ENCODE peak calls at places on chromosomes 3 and 15, in four cellular contexts. B is GM06990, Z is cardiac fibroblast, E is GM12865. Q is an unnamed sample.

GRCh38 chr3:98901032-98901464 is 447 bp downstream of the DCBLD2 start:
- DNase-seq in B (peak), Z (peak), E (peak), Q (peak)

GRCh38 chr3:112629425-112629824 is 11.5 kb downstream of the CCDC80 start:
- DNase-seq in B (no peak), Z (peak), E (peak), Q (peak)

GRCh38 chr3:189513281-189514151 is 117.7 kb upstream of the TP63 start:
- DNase-seq in B (no peak), Z (no peak), E (no peak), Q (no peak)

GRCh38 chr15:93317772-93318171 is 228.8 kb upstream of the RGMA start:
- DNase-seq in B (no peak), Z (no peak), E (no peak), Q (no peak)

GRCh38 chr3:42071720-42072582 is 19.2 kb upstream of the TRAK1 start:
- DNase-seq in B (no peak), Z (peak), E (peak), Q (peak)

GRCh38 chr15:57290826-57291225 is 85.5 kb upstream of the CGNL1 start:
- DNase-seq in B (no peak), Z (no peak), E (no peak), Q (no peak)

GRCh38 chr3:18847583-18848197 is 300.6 kb upstream of the KCNH8 start:
- DNase-seq in B (no peak), Z (no peak), E (peak), Q (no peak)

GRCh38 chr15:51621917-51622268 is 678 bp downstream of the DMXL2 start:
- DNase-seq in B (no peak), Z (peak), E (peak), Q (peak)

GRCh38 chr15:100686725-100687488 is 84.5 kb downstream of the ASB7 start:
- DNase-seq in B (no peak), Z (peak), E (no peak), Q (no peak)

GRCh38 chr3:7282988-7283387 is 422.1 kb downstream of the GRM7 start:
- DNase-seq in B (no peak), Z (peak), E (no peak), Q (no peak)

GRCh38 chr3:106745344-106746168 is 631.7 kb upstream of the CCDC54 start:
- DNase-seq in B (no peak), Z (peak), E (no peak), Q (peak)

GRCh38 chr3:15291589-15292541 is 40.5 kb downstream of the SH3BP5 start:
- DNase-seq in B (peak), Z (no peak), E (peak), Q (no peak)

GRCh38 chr3:43071313-43071893 is 34.5 kb downstream of the POMGNT2 start:
- DNase-seq in B (no peak), Z (peak), E (no peak), Q (no peak)

GRCh38 chr3:65439641-65440040 is 599.1 kb downstream of the MAGI1 start:
- DNase-seq in B (peak), Z (peak), E (peak), Q (peak)

GRCh38 chr3:17138246-17139039 is 253.7 kb downstream of the PLCL2 start:
- DNase-seq in B (no peak), Z (no peak), E (no peak), Q (no peak)

GRCh38 chr15:38263996-38264395 is 11.4 kb downstream of the SPRED1 start:
- DNase-seq in B (no peak), Z (peak), E (no peak), Q (peak)

GRCh38 chr3:50161320-50161719 is 6.2 kb downstream of the SEMA3F start:
- DNase-seq in B (no peak), Z (no peak), E (no peak), Q (no peak)

GRCh38 chr15:25134546-25134945 is 179.8 kb downstream of the SNRPN start:
- DNase-seq in B (no peak), Z (peak), E (no peak), Q (peak)

GRCh38 chr3:67509471-67510075 is 144.8 kb downstream of the SUCLG2 start:
- DNase-seq in B (no peak), Z (peak), E (no peak), Q (no peak)

GRCh38 chr3:56795807-56796185 is 6.0 kb downstream of the ARHGEF3 start:
- DNase-seq in B (no peak), Z (no peak), E (no peak), Q (no peak)

GRCh38 chr3:41158947-41159346 is 40.4 kb upstream of the CTNNB1 start:
- DNase-seq in B (no peak), Z (peak), E (no peak), Q (no peak)

GRCh38 chr15:46354443-46354842 is 719.6 kb downstream of the SQOR start:
- DNase-seq in B (no peak), Z (no peak), E (no peak), Q (no peak)

DNA sequence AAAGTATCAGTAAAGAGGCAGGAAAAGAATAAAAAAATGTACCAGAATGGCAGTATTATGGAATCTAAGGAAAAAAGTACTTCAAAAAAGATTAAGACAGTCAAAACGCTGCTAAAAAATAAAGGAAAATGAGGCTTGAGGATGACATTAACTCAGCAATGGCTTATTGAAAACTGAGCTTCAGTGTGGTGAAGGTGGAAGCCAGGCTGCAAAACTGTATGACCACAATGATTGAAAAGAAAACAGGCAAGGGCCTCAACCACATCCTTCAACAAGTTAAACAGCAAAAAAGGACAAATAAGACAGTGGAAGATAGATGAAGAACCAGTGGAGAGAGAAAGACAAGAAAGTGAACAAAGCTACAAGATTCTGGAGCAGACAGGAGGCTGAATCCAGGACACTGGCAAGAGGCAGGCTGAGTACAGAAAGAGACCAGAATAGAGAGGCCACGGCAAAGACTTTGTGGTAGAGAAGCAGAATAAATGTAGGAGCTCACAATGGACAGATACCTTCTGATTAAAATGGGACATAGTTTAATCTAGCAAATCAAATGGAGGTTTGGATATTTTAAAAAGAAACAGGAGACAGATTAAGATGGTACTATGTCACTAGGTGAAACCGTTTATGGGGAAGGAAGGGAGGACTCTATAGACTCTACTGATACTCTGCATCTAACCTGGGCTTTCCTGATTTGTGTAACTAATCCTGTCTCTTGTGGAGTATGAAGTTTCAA is 86.1 kb downstream of the TJP1 start:
- DNase-seq in B (no peak), Z (no peak), E (peak), Q (no peak)
- TF ChIP-seq CTCF in B (no peak), Z (no peak), E (no peak), Q (no peak)

GRCh38 chr3:177359601-177360357 is 162.5 kb upstream of the TBL1XR1 start:
- DNase-seq in B (peak), Z (peak), E (peak), Q (peak)
- H3K4me3 ChIP-seq in B (peak), Z (no peak), E (peak), Q (peak)

GRCh38 chr3:30933478-30934207 is 39.2 kb upstream of the GADL1 start:
- DNase-seq in B (no peak), Z (no peak), E (no peak), Q (no peak)

DNA sequence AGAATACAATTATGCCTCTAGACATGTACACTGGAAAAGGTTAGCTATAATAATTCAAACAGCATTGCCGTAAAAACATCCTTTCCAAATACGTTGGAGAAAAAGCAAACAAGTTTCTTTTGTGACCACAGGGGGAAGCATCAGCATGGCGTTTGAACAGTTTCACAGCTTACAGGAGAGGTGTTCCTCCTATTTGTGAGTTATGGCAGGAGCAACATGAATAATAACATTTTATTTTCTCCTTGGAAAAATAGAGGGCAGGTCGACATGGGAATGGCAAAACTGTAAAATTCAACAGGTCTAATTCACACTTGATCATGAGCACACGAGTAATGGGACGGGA is 39.7 kb upstream of the GADL1 start:
- DNase-seq in B (no peak), Z (peak), E (peak), Q (peak)
- TF ChIP-seq CTCF in B (peak), Z (peak), E (peak), Q (peak)

DNA sequence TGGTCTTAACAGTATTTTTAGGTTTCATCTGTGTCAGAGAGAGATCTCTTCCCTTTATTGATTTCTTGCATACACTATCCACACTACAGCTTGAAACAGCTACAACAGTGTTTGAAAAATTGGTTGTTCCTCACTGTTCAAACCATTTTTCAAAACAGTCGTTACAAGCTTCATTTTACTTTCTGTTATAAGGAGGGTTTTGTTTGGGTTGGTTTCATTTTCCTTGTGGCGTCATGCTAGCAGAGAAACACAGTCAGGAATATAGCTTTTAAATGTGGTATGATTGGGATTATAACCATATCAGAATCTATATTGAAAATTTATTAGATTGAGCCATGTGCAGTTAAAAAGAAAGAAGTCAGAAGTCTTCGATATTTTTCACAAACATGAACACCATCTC is 400.6 kb downstream of the ZBTB20 start:
- DNase-seq in B (no peak), Z (peak), E (no peak), Q (peak)
- H3K4me3 ChIP-seq in B (no peak), Z (no peak), E (peak), Q (peak)